ENCODE peak calls at places on chromosomes 4 and X, in six cellular contexts. H is WERI-Rb-1, K is K562, W is dorsolateral prefrontal cortex, Y is ascending aorta, S is HCT116. V is an unnamed sample.

GRCh38 chr4:83285022-83285387 is 407 bp upstream of the COQ2 start:
- DNase-seq in S (no peak), H (no peak), K (peak; percentile 47), Y (peak; percentile 67), W (no peak), V (no peak)

GRCh38 chrX:71941145-71941544 is 30.5 kb downstream of the NHSL2 start:
- DNase-seq in Y (no peak), S (no peak), W (no peak), H (no peak), K (no peak), V (no peak)

GRCh38 chr4:168511780-168512467 is 15.1 kb downstream of the PALLD start:
- DNase-seq in K (no peak), S (no peak), W (no peak), H (no peak), Y (no peak), V (no peak)

GRCh38 chr4:124948976-124949597 is 236.6 kb upstream of the ANKRD50 start:
- DNase-seq in H (no peak), S (no peak), W (no peak), K (no peak), Y (no peak), V (no peak)

GRCh38 chr4:130576218-130576617 is 1480.3 kb downstream of the C4orf33 start:
- DNase-seq in Y (no peak), K (no peak), S (no peak), W (no peak), H (no peak), V (no peak)

GRCh38 chr4:128877934-128878333 is 68.4 kb downstream of the JADE1 start:
- DNase-seq in W (no peak), H (no peak), Y (no peak), S (no peak), K (no peak), V (no peak)

GRCh38 chr4:101140228-101140627 is 207.1 kb downstream of the PPP3CA start:
- DNase-seq in H (peak; percentile 19), S (no peak), W (no peak), K (no peak), Y (no peak), V (no peak)

GRCh38 chrX:36684053-36684452 is 324.1 kb upstream of the FAM47C start:
- DNase-seq in W (no peak), Y (no peak), H (no peak), K (no peak), S (no peak), V (no peak)

DNA sequence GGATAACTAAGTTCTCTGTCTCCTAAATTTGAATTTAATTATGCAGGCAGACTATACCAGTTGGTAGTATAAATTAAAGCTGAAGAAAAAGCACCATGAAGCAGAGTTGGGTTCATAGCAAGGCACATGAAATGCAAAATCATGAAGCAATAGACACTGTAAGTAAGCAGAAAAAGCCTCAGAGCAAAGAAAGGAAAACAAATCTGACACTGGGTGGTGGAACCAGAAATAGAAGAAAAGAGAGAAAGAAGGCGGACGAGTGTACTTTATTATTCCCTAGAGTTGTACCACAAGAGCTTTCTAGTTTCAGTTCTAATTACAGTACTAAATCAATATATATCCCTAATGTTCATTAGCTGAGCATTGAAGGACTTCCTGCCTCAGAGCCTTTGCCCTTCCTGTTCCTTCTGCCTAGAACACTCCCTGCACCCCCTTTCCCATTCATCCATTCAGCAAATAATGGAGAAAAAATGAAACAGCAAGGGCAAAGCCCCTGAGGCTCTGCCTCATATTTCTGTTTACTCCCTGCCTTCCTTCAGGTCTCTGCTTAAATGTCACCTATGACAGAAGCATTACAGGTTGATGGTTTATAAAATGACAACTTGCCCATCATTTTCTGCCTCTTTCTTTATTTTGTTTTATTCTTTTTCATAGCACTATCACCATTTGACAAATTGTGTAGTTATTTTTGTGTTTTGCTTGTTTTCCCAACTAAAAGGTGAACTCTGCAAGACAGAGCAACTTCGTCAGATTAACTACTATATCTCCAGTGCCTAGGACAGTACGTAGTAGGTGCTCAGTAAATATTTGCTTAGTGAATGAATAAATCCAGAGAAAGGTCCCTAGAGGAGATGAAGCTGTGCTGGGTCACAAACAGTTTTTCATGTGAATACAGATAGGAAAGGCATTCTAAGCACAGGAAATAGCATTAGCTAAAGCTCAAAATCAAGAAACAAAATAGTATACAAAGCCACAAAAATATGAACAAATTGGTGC is 154.0 kb upstream of the RASGEF1B start:
- DNase-seq in Y (no peak), S (no peak), W (no peak), K (no peak), H (no peak), V (no peak)
- H3K27ac ChIP-seq in Y (no peak overlapping the region), S (no peak overlapping the region), W (no peak overlapping the region), K (no peak overlapping the region), H (peak overlapping the region; percentile 15), V (no peak overlapping the region)

DNA sequence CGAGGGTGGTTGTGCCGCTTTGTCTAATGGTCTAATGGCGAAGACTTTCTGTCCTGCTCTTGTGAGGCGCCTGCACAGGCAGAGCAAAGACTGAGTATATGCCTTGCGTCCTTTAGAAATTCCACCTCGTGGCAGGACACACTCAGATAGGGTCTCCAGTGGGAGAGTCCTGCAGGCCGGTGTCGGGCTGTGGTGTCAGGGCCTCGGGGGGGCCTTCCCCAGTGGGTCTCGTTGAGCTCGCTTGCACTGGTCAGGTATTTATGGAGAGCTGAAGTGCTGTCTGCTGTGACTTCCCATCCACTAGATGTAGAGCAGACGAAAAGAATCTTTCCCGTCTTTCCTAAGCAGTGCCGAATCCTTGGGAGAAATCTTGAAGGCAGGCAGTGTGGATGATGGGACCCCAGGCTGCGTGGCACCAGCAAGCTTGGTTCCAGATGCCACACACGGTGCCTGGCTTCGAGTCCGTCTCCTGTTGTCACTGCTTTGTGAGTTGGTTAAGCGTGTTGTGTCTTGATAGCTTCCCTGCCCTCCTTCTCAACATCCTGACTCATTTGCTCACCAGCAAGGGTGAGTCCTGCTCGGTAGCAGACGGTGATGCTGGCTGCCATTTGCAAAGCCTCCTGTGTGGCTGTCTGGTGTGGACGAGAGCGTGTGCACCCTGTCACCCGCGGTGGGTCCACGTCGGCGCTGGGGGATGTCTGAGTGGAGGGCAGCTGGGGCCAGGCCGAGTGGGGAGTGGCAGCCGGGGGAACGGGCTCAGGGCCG is 20.5 kb downstream of the MAEA start:
- DNase-seq in K (no peak), W (no peak), S (no peak), Y (no peak), H (no peak), V (no peak)
- H3K4me3 ChIP-seq in K (no peak overlapping the region), W (peak overlapping the region; percentile 50), S (no peak overlapping the region), Y (peak overlapping the region; percentile 40), H (no peak overlapping the region), V (peak overlapping the region; percentile 37)

DNA sequence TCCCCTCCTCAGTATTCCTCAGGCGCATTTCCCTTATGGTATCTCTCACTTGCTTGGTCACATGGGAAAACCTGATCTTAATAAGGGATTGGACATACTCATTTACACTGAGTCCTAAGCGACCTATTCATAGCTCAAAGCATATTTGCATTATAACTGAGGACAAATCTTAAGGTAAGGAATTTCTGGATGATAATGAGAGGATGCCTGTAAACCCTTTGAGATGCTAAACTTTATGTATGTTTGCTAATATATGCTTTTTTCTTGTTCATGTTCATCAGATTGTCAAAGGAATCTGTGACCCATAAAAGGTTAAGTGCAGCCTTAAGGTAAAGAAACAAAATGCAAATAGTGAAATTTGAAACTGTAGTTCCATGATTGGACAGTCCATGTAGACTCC is 53.8 kb upstream of the TRPC5OS start:
- DNase-seq in Y (no peak), K (no peak), S (no peak), W (no peak), H (no peak), V (no peak)
- H3K27me3 ChIP-seq in Y (no peaks in the 10 kb centered on the region), K (no peaks in the 10 kb centered on the region), S (no peaks in the 10 kb centered on the region), W (no peaks in the 10 kb centered on the region), H (peaks cover 4% of the 10 kb centered on the region), V (no peaks in the 10 kb centered on the region)

GRCh38 chr4:8046925-8047541 is 107.4 kb upstream of the AFAP1 start:
- DNase-seq in Y (no peak), H (no peak), W (peak; percentile 47), K (no peak), S (no peak), V (no peak)

GRCh38 chr4:8050180-8050554 is 108.4 kb downstream of the ABLIM2 start:
- DNase-seq in S (no peak), W (no peak), H (no peak), K (no peak), Y (no peak), V (no peak)

GRCh38 chr4:8045909-8046308 is 106.2 kb upstream of the AFAP1 start:
- DNase-seq in W (no peak), S (no peak), K (no peak), H (no peak), Y (no peak), V (no peak)

GRCh38 chr4:8048856-8049686 is 109.4 kb upstream of the AFAP1 start:
- DNase-seq in K (no peak), Y (no peak), H (no peak), W (no peak), S (no peak), V (no peak)

DNA sequence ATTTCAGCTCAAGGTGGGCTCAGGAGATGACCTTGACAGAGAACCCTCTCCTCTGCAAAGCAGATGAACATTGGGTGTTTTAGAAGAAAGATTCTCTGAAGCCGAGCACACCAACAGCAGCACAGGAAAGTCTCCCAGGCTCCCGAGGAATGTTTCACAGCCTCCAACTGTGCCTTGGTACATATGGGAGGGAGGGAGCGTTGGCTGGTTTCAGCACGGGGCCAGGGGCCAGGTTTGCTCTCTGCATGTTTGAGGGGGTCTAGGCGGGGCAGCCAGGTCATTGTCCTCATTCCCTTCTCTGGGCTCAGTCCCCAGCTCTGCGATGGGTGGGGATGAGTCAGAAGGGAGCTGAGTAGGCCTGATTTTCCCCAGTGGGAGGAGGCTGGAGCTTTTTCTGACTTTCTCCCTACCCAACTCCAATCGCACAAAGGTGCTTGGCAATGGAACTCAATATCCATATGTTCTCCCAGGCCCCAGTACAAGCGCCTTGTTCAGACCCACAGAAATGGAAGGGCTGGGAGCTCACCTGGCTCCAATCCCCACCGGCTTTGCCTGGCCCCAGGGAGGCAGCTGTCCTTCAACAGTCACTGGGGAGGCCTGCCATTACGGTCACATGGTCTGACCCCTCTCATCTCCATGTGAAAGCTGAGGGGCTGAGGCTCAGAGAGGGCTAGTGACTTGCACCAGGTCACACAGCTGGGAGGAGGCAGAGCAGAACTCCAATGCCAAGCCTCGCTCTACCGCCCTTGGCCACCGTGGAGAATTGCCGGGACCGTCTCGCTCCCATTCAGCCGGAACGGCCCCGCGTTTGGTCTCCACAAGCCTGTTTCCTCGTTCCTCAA is 108.4 kb upstream of the AFAP1 start:
- DNase-seq in K (no peak), H (no peak), W (no peak), Y (no peak), S (no peak), V (no peak)
- H3K27ac ChIP-seq in K (no peak overlapping the region), H (no peak overlapping the region), W (peak overlapping the region; percentile 64), Y (no peak overlapping the region), S (no peak overlapping the region), V (no peak overlapping the region)

GRCh38 chr4:792729-793108 is 33.2 kb downstream of the CPLX1 start:
- DNase-seq in S (no peak), Y (no peak), W (no peak), H (no peak), K (no peak), V (no peak)
- H3K4me3 ChIP-seq in S (no peak overlapping the region), Y (no peak overlapping the region), W (no peak overlapping the region), H (no peak overlapping the region), K (no peak overlapping the region), V (no peak overlapping the region)

DNA sequence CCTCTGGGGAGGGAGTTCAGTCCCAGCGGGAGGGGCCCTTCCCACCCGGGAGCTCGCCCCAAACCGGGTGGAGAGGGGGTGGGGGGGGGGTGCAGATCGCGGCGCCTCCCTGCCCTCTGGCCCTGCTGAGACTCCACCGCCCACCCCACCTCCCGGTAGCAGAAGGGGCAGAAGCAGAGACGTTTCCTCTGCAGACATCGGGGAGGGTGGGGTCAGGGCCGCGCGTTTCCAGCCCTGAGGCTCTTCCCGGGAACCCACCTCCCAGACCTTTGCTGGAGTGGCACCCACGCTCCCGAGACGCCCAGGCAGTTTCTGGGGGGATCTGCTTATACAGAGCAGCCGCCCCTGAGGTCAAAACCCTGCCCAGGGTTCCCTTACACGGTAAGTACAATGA is 30.2 kb downstream of the CPLX1 start:
- DNase-seq in Y (no peak), W (no peak), S (no peak), H (no peak), K (no peak), V (no peak)
- H3K27me3 ChIP-seq in Y (peaks cover 33% of the 10 kb centered on the region), W (peaks cover 6% of the 10 kb centered on the region), S (no peaks in the 10 kb centered on the region), H (no peaks in the 10 kb centered on the region), K (peaks cover 15% of the 10 kb centered on the region), V (peaks cover 13% of the 10 kb centered on the region)

GRCh38 chr4:37904824-37905223 is 13.9 kb downstream of the TBC1D1 start:
- DNase-seq in K (no peak), Y (no peak), W (no peak), H (no peak), S (no peak), V (no peak)
- H3K27ac ChIP-seq in K (no peak overlapping the region), Y (no peak overlapping the region), W (no peak overlapping the region), H (no peak overlapping the region), S (no peak overlapping the region), V (no peak overlapping the region)